ENCODE peak calls at places on chromosomes 5 and 9, in eight cellular contexts. One of them, this sample, is unnamed.

GRCh38 chr5:61298580-61298979 is 33.5 kb upstream of the ZSWIM6 start:
- DNase-seq in neural progenitor cell: no peak
- DNase-seq in GM23248: no peak
- DNase-seq in CD8-positive, alpha-beta T cell: no peak
- DNase-seq in uterus: no peak
- DNase-seq in cardiac muscle cell: no peak
- DNase-seq in Peyer's patch: no peak
- DNase-seq in MG63: no peak
- DNase-seq in this sample: peak; percentile 71

GRCh38 chr5:58266402-58266801 is 193.5 kb downstream of the PLK2 start:
- DNase-seq in GM23248: peak; percentile 62
- DNase-seq in MG63: no peak
- DNase-seq in neural progenitor cell: no peak
- DNase-seq in uterus: no peak
- DNase-seq in cardiac muscle cell: no peak
- DNase-seq in Peyer's patch: no peak
- DNase-seq in CD8-positive, alpha-beta T cell: no peak
- DNase-seq in this sample: no peak

GRCh38 chr5:169243651-169244422 is 57.1 kb downstream of the SLIT3 start:
- DNase-seq in MG63: no peak
- DNase-seq in CD8-positive, alpha-beta T cell: no peak
- DNase-seq in uterus: no peak
- DNase-seq in GM23248: peak; percentile 43
- DNase-seq in neural progenitor cell: no peak
- DNase-seq in cardiac muscle cell: no peak
- DNase-seq in Peyer's patch: no peak
- DNase-seq in this sample: no peak

GRCh38 chr9:94086961-94087360 is 2.7 kb downstream of the PTPDC1 start:
- DNase-seq in GM23248: no peak
- DNase-seq in cardiac muscle cell: no peak
- DNase-seq in CD8-positive, alpha-beta T cell: no peak
- DNase-seq in MG63: no peak
- DNase-seq in Peyer's patch: no peak
- DNase-seq in neural progenitor cell: no peak
- DNase-seq in uterus: no peak
- DNase-seq in this sample: no peak

GRCh38 chr5:45521067-45521466 is 175.1 kb downstream of the HCN1 start:
- DNase-seq in Peyer's patch: no peak
- DNase-seq in uterus: no peak
- DNase-seq in MG63: peak; percentile 22
- DNase-seq in cardiac muscle cell: peak; percentile 71
- DNase-seq in CD8-positive, alpha-beta T cell: no peak
- DNase-seq in GM23248: no peak
- DNase-seq in neural progenitor cell: peak; percentile 83
- DNase-seq in this sample: peak; percentile 66

GRCh38 chr5:132661231-132662003 is 3.4 kb downstream of the IL13 start:
- DNase-seq in CD8-positive, alpha-beta T cell: no peak
- DNase-seq in MG63: no peak
- DNase-seq in uterus: no peak
- DNase-seq in cardiac muscle cell: no peak
- DNase-seq in GM23248: peak; percentile 12
- DNase-seq in Peyer's patch: no peak
- DNase-seq in neural progenitor cell: no peak
- DNase-seq in this sample: no peak

GRCh38 chr5:130627145-130627544 is 537.9 kb downstream of the HINT1 start:
- DNase-seq in CD8-positive, alpha-beta T cell: no peak
- DNase-seq in MG63: no peak
- DNase-seq in GM23248: no peak
- DNase-seq in cardiac muscle cell: no peak
- DNase-seq in neural progenitor cell: no peak
- DNase-seq in uterus: no peak
- DNase-seq in Peyer's patch: no peak
- DNase-seq in this sample: no peak

GRCh38 chr5:15585826-15586591 is 86.0 kb downstream of the FBXL7 start:
- DNase-seq in MG63: no peak
- DNase-seq in Peyer's patch: no peak
- DNase-seq in cardiac muscle cell: no peak
- DNase-seq in CD8-positive, alpha-beta T cell: no peak
- DNase-seq in uterus: no peak
- DNase-seq in GM23248: peak; percentile 42
- DNase-seq in neural progenitor cell: no peak
- DNase-seq in this sample: no peak

DNA sequence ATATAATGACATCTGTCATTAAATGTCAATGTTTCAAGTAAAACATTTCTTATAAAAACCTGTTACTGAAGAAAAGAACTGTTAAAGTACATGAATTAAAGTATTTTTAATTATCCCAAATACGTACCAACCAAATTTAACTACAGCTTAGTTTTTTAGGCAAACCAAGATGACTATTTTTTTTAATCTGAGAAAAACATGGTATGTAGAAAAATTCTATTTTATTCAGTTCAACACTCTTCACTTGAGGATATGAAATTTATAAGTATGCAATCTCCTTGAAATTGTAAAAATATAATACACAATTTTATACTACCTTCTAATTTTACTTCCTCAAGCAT is 75.3 kb upstream of the IFNE start:
- DNase-seq in uterus: no peak
- DNase-seq in cardiac muscle cell: no peak
- DNase-seq in Peyer's patch: no peak
- DNase-seq in MG63: no peak
- DNase-seq in GM23248: no peak
- DNase-seq in neural progenitor cell: no peak
- DNase-seq in CD8-positive, alpha-beta T cell: no peak
- DNase-seq in this sample: no peak
- H3K27me3 ChIP-seq in uterus: peaks cover 12% of the 10 kb centered on the region
- H3K27me3 ChIP-seq in cardiac muscle cell: peaks cover 53% of the 10 kb centered on the region
- H3K27me3 ChIP-seq in Peyer's patch: peaks cover 4% of the 10 kb centered on the region
- H3K27me3 ChIP-seq in MG63: no peaks in the 10 kb centered on the region
- H3K27me3 ChIP-seq in GM23248: no peaks in the 10 kb centered on the region
- H3K27me3 ChIP-seq in neural progenitor cell: peaks cover 47% of the 10 kb centered on the region
- H3K27me3 ChIP-seq in CD8-positive, alpha-beta T cell: no peaks in the 10 kb centered on the region
- H3K27me3 ChIP-seq in this sample: peaks cover 37% of the 10 kb centered on the region

DNA sequence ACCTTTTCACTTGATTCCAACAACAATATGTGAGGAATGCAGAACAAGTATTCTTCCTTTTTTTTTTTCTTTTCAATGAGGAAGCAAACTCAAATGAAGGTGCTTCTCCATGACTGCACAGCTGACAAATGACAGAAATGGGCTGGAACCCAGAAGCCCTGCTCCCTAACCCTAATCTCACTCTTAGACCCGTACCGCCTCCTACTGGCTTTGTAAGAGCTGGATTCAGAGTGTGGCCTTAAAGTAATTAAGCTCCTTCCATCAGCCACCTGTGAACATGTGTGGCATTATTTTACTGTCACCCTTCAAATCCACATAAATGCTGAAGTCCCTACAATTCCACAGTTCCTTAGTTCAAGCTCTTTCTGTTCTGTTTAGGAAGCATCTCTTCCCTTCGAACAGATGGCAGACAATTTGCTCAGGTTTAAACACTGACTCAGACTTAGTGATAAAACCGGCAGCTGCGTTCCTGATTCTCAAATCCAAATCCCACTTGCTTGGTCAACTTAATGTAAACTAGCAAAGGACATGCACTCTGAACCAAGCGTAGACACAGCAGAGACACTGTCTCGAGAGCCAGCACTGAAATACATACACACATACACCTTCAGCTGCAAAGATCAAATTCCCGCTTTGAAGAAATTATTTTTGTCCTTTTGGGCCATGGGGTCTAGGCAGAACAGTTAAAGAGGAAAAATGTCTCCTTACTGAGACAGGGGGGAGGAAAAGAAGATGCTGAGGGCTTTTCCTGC is 316.7 kb upstream of the TLE4 start:
- DNase-seq in GM23248: peak; percentile 7
- DNase-seq in uterus: no peak
- DNase-seq in cardiac muscle cell: no peak
- DNase-seq in CD8-positive, alpha-beta T cell: no peak
- DNase-seq in neural progenitor cell: peak; percentile 61
- DNase-seq in MG63: no peak
- DNase-seq in Peyer's patch: no peak
- DNase-seq in this sample: no peak
- H3K27me3 ChIP-seq in GM23248: peaks cover 4% of the 10 kb centered on the region
- H3K27me3 ChIP-seq in uterus: no peaks in the 10 kb centered on the region
- H3K27me3 ChIP-seq in cardiac muscle cell: no peaks in the 10 kb centered on the region
- H3K27me3 ChIP-seq in CD8-positive, alpha-beta T cell: peaks cover 3% of the 10 kb centered on the region
- H3K27me3 ChIP-seq in neural progenitor cell: no peaks in the 10 kb centered on the region
- H3K27me3 ChIP-seq in MG63: no peaks in the 10 kb centered on the region
- H3K27me3 ChIP-seq in Peyer's patch: no peaks in the 10 kb centered on the region
- H3K27me3 ChIP-seq in this sample: no peaks in the 10 kb centered on the region

DNA sequence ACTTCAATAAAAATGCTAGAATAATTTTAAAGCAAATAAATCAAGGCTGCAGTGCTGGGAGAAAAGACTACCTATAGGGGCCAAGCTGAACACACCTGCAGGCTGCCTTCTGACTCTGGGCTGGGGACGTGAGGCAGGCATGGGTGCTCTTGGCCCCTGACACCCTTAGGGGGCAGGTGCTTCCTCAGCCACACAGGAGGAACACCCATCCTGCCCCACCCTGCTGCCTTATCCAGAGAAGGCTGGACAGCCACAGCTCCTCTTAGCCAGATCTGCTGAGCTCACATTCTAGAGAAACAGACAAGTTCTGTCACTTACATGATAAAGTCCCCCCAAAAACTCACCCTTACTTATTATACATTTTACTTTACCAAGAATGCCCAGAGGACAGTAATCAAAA is 6.6 kb upstream of the LMX1B start:
- DNase-seq in neural progenitor cell: no peak
- DNase-seq in Peyer's patch: peak; percentile 24
- DNase-seq in CD8-positive, alpha-beta T cell: no peak
- DNase-seq in cardiac muscle cell: no peak
- DNase-seq in MG63: no peak
- DNase-seq in GM23248: no peak
- DNase-seq in uterus: no peak
- DNase-seq in this sample: no peak
- H3K27me3 ChIP-seq in neural progenitor cell: peaks cover 91% of the 10 kb centered on the region
- H3K27me3 ChIP-seq in Peyer's patch: peaks cover 13% of the 10 kb centered on the region
- H3K27me3 ChIP-seq in CD8-positive, alpha-beta T cell: peaks cover 15% of the 10 kb centered on the region
- H3K27me3 ChIP-seq in cardiac muscle cell: peaks cover 92% of the 10 kb centered on the region
- H3K27me3 ChIP-seq in MG63: no peaks in the 10 kb centered on the region
- H3K27me3 ChIP-seq in GM23248: peaks cover 12% of the 10 kb centered on the region
- H3K27me3 ChIP-seq in uterus: peaks cover 7% of the 10 kb centered on the region
- H3K27me3 ChIP-seq in this sample: peaks cover 10% of the 10 kb centered on the region

GRCh38 chr5:140116716-140117115 is 2.8 kb downstream of the PURA start:
- DNase-seq in uterus: no peak
- DNase-seq in neural progenitor cell: no peak
- DNase-seq in MG63: no peak
- DNase-seq in CD8-positive, alpha-beta T cell: no peak
- DNase-seq in Peyer's patch: no peak
- DNase-seq in cardiac muscle cell: no peak
- DNase-seq in GM23248: peak; percentile 8
- DNase-seq in this sample: no peak
- H3K27me3 ChIP-seq in uterus: no peaks in the 10 kb centered on the region
- H3K27me3 ChIP-seq in neural progenitor cell: peaks cover 66% of the 10 kb centered on the region
- H3K27me3 ChIP-seq in MG63: no peaks in the 10 kb centered on the region
- H3K27me3 ChIP-seq in CD8-positive, alpha-beta T cell: no peaks in the 10 kb centered on the region
- H3K27me3 ChIP-seq in Peyer's patch: no peaks in the 10 kb centered on the region
- H3K27me3 ChIP-seq in cardiac muscle cell: peaks cover 23% of the 10 kb centered on the region
- H3K27me3 ChIP-seq in GM23248: no peaks in the 10 kb centered on the region
- H3K27me3 ChIP-seq in this sample: no peaks in the 10 kb centered on the region

DNA sequence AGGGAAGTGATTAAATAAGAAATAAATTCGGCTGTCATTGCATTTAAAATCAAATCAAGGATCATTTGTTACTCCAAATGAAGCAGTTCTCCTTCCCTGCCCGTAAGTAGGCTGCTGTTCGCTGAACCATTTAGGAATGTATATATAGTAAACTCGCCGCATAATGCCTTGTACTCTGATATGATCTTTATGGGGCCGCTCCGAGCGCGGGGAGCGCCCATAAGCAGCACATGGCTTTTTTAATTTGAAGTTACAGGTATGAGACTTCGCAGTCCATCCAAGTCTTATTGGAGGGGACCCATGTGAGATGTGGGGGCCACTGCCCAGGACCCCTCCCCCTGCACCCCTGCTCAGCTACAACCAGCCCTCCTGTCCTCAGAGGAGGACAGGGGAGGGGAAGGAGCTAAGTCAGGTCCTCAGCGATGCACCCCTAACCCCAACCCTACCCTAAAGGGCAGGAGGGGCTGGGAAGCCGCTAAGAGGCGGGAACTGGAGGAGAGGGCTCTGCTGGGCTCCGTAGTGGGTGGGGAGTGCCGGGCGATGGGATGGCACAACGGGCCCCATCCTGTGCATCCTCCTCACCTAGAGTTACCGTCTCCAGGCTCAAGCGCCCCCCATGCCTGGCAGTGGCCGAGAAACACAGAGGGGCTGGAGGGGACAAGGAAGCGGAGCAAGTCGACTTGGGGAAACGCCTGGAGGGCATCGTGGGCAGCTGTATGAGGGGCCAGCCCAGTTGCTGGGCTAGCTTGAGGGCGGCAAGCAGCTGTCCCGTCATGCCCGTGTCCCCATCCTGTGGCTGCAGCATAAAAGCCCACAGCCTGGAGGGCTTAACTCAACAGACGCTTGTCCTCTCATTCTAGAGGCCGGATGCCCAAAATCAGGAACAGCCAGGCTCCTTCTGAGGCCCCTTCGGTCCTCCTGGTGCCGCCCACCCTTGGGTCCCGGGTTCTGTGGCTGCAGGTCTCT is 22.9 kb upstream of the UBAC1 start:
- DNase-seq in Peyer's patch: no peak
- DNase-seq in GM23248: no peak
- DNase-seq in MG63: no peak
- DNase-seq in CD8-positive, alpha-beta T cell: no peak
- DNase-seq in uterus: no peak
- DNase-seq in cardiac muscle cell: no peak
- DNase-seq in neural progenitor cell: no peak
- DNase-seq in this sample: no peak
- H3K27me3 ChIP-seq in Peyer's patch: no peaks in the 10 kb centered on the region
- H3K27me3 ChIP-seq in GM23248: peaks cover 27% of the 10 kb centered on the region
- H3K27me3 ChIP-seq in MG63: no peaks in the 10 kb centered on the region
- H3K27me3 ChIP-seq in CD8-positive, alpha-beta T cell: no peaks in the 10 kb centered on the region
- H3K27me3 ChIP-seq in uterus: no peaks in the 10 kb centered on the region
- H3K27me3 ChIP-seq in cardiac muscle cell: no peaks in the 10 kb centered on the region
- H3K27me3 ChIP-seq in neural progenitor cell: no peaks in the 10 kb centered on the region
- H3K27me3 ChIP-seq in this sample: no peaks in the 10 kb centered on the region

This sample was measured in body of pancreas.